ENCODE peak calls at places on chromosome 6, in eight cellular contexts. I is COR-L47, E is memory B cell, Y is bronchial epithelial cell, D is NCI-H187 treated with DMSO at 0.1 percent for 48 hours, X is hypothalamus, A is putamen, R is osteocyte. P is an unnamed sample.

GRCh38 chr6:148771212-148771601 is 24.4 kb downstream of the UST start:
- DNase-seq in Y (no peak), I (peak), R (no peak), E (no peak), A (peak), D (peak), X (no peak), P (no peak)

GRCh38 chr6:10084276-10084993 is 330.4 kb downstream of the TFAP2A start:
- DNase-seq in A (no peak), D (no peak), I (peak), X (no peak), E (no peak), Y (peak), R (no peak), P (no peak)

GRCh38 chr6:158304254-158304653 is 8.0 kb upstream of the TULP4 start:
- DNase-seq in X (no peak), I (no peak), A (no peak), Y (no peak), D (no peak), R (no peak), E (no peak), P (no peak)

GRCh38 chr6:71678081-71678480 is 208.3 kb upstream of the RIMS1 start:
- DNase-seq in Y (no peak), E (no peak), X (no peak), D (no peak), I (no peak), A (no peak), R (no peak), P (no peak)

GRCh38 chr6:91994787-91995186 is 1407.9 kb upstream of the MAP3K7 start:
- DNase-seq in X (no peak), R (no peak), Y (no peak), E (no peak), I (no peak), A (no peak), D (no peak), P (no peak)

GRCh38 chr6:20402181-20403079 is 751 bp downstream of the E2F3 start:
- DNase-seq in R (no peak), I (peak), Y (peak), X (no peak), D (no peak), A (peak), E (peak), P (no peak)

GRCh38 chr6:116175344-116175743 is 49.4 kb upstream of the COL10A1 start:
- DNase-seq in Y (no peak), A (no peak), X (no peak), E (no peak), R (no peak), I (no peak), D (no peak), P (no peak)

GRCh38 chr6:1190361-1190760 is 121.5 kb upstream of the FOXQ1 start:
- DNase-seq in D (no peak), E (no peak), X (no peak), I (no peak), Y (peak), A (no peak), R (no peak), P (no peak)

GRCh38 chr6:22891930-22892329 is 322.6 kb downstream of the HDGFL1 start:
- DNase-seq in R (no peak), Y (peak), X (no peak), D (no peak), E (no peak), A (no peak), I (no peak), P (no peak)

P was measured in NCI-H1694.